ENCODE peak calls at places on chromosomes 13 and 19, in five cellular contexts. B is fibroblast of pulmonary artery, P is NB4, X is NCI-H2107, K is H7. S is an unnamed sample.

GRCh38 chr19:41862445-41862986 is 2.5 kb downstream of the RPS19 start:
- DNase-seq in B (no peak), P (no peak), X (no peak), K (no peak), S (peak; percentile 10)

GRCh38 chr13:113291997-113292862 is 4.8 kb upstream of the LAMP1 start:
- DNase-seq in B (no peak), P (peak; percentile 65), X (no peak), K (peak; percentile 82), S (peak; percentile 63)

GRCh38 chr19:15529774-15530372 is 21.5 kb downstream of the CYP4F22 start:
- DNase-seq in B (no peak), P (no peak), X (no peak), K (no peak), S (no peak)

GRCh38 chr19:5631511-5632240 is 8.8 kb downstream of the SAFB start:
- DNase-seq in B (peak; percentile 35), P (no peak), X (no peak), K (no peak), S (no peak)

GRCh38 chr19:46962030-46962570 is 57.5 kb upstream of the NPAS1 start:
- DNase-seq in B (no peak), P (no peak), X (no peak), K (no peak), S (no peak)

GRCh38 chr19:460877-461609 is at the start of gene SHC2:
- DNase-seq in B (no peak), P (no peak), X (peak; percentile 12), K (peak; percentile 93), S (no peak)

GRCh38 chr13:26953273-26953672 is 192.7 kb upstream of the GPR12 start:
- DNase-seq in B (no peak), P (no peak), X (no peak), K (no peak), S (no peak)

GRCh38 chr13:51326782-51327181 is 12.7 kb upstream of the SERPINE3 start:
- DNase-seq in B (no peak), P (no peak), X (no peak), K (no peak), S (no peak)

GRCh38 chr19:11130824-11131455 is 24.6 kb downstream of the SPC24 start:
- DNase-seq in B (peak; percentile 74), P (peak; percentile 78), X (peak; percentile 38), K (peak; percentile 92), S (peak; percentile 85)

GRCh38 chr19:47153266-47153665 is 22.6 kb downstream of the SAE1 start:
- DNase-seq in B (no peak), P (no peak), X (no peak), K (no peak), S (no peak)